ENCODE peak calls at places on chromosome 13, in seven cellular contexts. W is neuronal stem cell, B is IMR-90, G is H1, L is mesendoderm, C is mesenchymal stem cell, K is H9. I is an unnamed sample.

GRCh38 chr13:76845865-76846264 is 40.3 kb downstream of the KCTD12 start:
- DNase-seq in W (no peak), B (no peak), G (no peak), L (no peak), C (no peak), K (no peak), I (no peak)

GRCh38 chr13:77698211-77699058 is 948 bp downstream of the SLAIN1 start:
- DNase-seq in W (peak), B (no peak), G (peak), L (peak), C (peak), K (peak), I (no peak)

GRCh38 chr13:23656637-23657036 is 86.4 kb downstream of the TNFRSF19 start:
- DNase-seq in W (no peak), B (peak), G (no peak), L (no peak), C (no peak), K (no peak), I (no peak)

GRCh38 chr13:98938801-98939200 is 39.1 kb downstream of the DOCK9 start:
- DNase-seq in W (no peak), B (no peak), G (peak), L (peak), C (no peak), K (peak), I (no peak)

GRCh38 chr13:106710267-106710666 is 142.3 kb upstream of the ARGLU1 start:
- DNase-seq in W (no peak), B (no peak), G (no peak), L (no peak), C (no peak), K (no peak), I (no peak)

GRCh38 chr13:99313941-99314340 is 6.7 kb upstream of the GPR183 start:
- DNase-seq in W (no peak), B (no peak), G (no peak), L (no peak), C (no peak), K (no peak), I (no peak)

GRCh38 chr13:37602743-37603381 is 4.3 kb upstream of the POSTN start:
- DNase-seq in W (no peak), B (peak), G (no peak), L (no peak), C (peak), K (no peak), I (no peak)

GRCh38 chr13:31538067-31539042 is 201.0 kb upstream of the RXFP2 start:
- DNase-seq in W (no peak), B (peak), G (no peak), L (peak), C (peak), K (no peak), I (peak)

GRCh38 chr13:37706041-37706440 is 107.5 kb upstream of the POSTN start:
- DNase-seq in W (no peak), B (no peak), G (no peak), L (no peak), C (no peak), K (no peak), I (no peak)

GRCh38 chr13:65264066-65264465 is 1966.1 kb downstream of the PCDH9 start:
- DNase-seq in W (no peak), B (no peak), G (no peak), L (no peak), C (no peak), K (no peak), I (no peak)

GRCh38 chr13:63595811-63596210 is 2180.2 kb upstream of the PCDH20 start:
- DNase-seq in W (no peak), B (no peak), G (no peak), L (no peak), C (no peak), K (no peak), I (peak)

GRCh38 chr13:48977973-48978372 is 2.3 kb downstream of the FNDC3A start:
- DNase-seq in W (no peak), B (peak), G (no peak), L (no peak), C (no peak), K (no peak), I (no peak)

GRCh38 chr13:53357582-53357981 is 329.0 kb downstream of the OLFM4 start:
- DNase-seq in W (no peak), B (no peak), G (no peak), L (no peak), C (no peak), K (no peak), I (no peak)

GRCh38 chr13:20608438-20609020 is 41.6 kb downstream of the IFT88 start:
- DNase-seq in W (no peak), B (no peak), G (no peak), L (no peak), C (no peak), K (no peak), I (no peak)

GRCh38 chr13:33448889-33449288 is 163.3 kb upstream of the STARD13 start:
- DNase-seq in W (no peak), B (no peak), G (no peak), L (no peak), C (no peak), K (no peak), I (no peak)

GRCh38 chr13:112078879-112079526 is 12.1 kb downstream of the SOX1 start:
- DNase-seq in W (no peak), B (no peak), G (no peak), L (no peak), C (no peak), K (peak), I (no peak)

GRCh38 chr13:112260108-112261055 is 115.8 kb upstream of the SPACA7 start:
- DNase-seq in W (no peak), B (no peak), G (no peak), L (no peak), C (no peak), K (no peak), I (no peak)

GRCh38 chr13:110333837-110334236 is 26.8 kb downstream of the COL4A2 start:
- DNase-seq in W (no peak), B (no peak), G (no peak), L (no peak), C (no peak), K (no peak), I (no peak)

GRCh38 chr13:94535231-94535630 is 55.7 kb upstream of the DCT start:
- DNase-seq in W (no peak), B (no peak), G (no peak), L (no peak), C (no peak), K (no peak), I (peak)

GRCh38 chr13:113364933-113365371 is 1.0 kb upstream of the GRTP1 start:
- DNase-seq in W (no peak), B (no peak), G (no peak), L (no peak), C (no peak), K (no peak), I (no peak)

GRCh38 chr13:40420160-40420740 is 246.2 kb downstream of the FOXO1 start:
- DNase-seq in W (no peak), B (no peak), G (no peak), L (peak), C (no peak), K (no peak), I (no peak)

GRCh38 chr13:45196622-45197021 is 4.2 kb downstream of the KCTD4 start:
- DNase-seq in W (no peak), B (peak), G (no peak), L (no peak), C (peak), K (no peak), I (no peak)

GRCh38 chr13:104683789-104684188 is 1617.6 kb upstream of the SLC10A2 start:
- DNase-seq in W (no peak), B (no peak), G (no peak), L (peak), C (no peak), K (no peak), I (no peak)

GRCh38 chr13:106117035-106117434 is 418.4 kb downstream of the EFNB2 start:
- DNase-seq in W (no peak), B (peak), G (no peak), L (no peak), C (no peak), K (no peak), I (peak)

GRCh38 chr13:33132644-33133440 is 116.6 kb downstream of the KL start:
- DNase-seq in W (no peak), B (peak), G (no peak), L (no peak), C (peak), K (no peak), I (no peak)

GRCh38 chr13:113999618-113999910 is 25.7 kb upstream of the C13orf46 start:
- DNase-seq in W (no peak), B (no peak), G (no peak), L (no peak), C (no peak), K (no peak), I (no peak)

GRCh38 chr13:33415822-33416221 is 130.3 kb upstream of the STARD13 start:
- DNase-seq in W (no peak), B (no peak), G (no peak), L (no peak), C (no peak), K (no peak), I (no peak)

GRCh38 chr13:81012031-81012430 is 671.1 kb upstream of the SPRY2 start:
- DNase-seq in W (no peak), B (no peak), G (no peak), L (peak), C (no peak), K (no peak), I (no peak)

GRCh38 chr13:49288458-49288857 is 40.7 kb downstream of the CDADC1 start:
- DNase-seq in W (no peak), B (no peak), G (no peak), L (no peak), C (no peak), K (no peak), I (no peak)

GRCh38 chr13:76968041-76968440 is 19.7 kb downstream of the ACOD1 start:
- DNase-seq in W (no peak), B (no peak), G (no peak), L (peak), C (no peak), K (no peak), I (peak)

GRCh38 chr13:46721054-46721453 is 75.9 kb downstream of the ESD start:
- DNase-seq in W (peak), B (peak), G (no peak), L (peak), C (peak), K (no peak), I (peak)

GRCh38 chr13:25170554-25171107 is 1.5 kb downstream of the AMER2 start:
- DNase-seq in W (no peak), B (no peak), G (peak), L (peak), C (no peak), K (no peak), I (peak)

GRCh38 chr13:113585828-113586355 is 1.3 kb downstream of the TFDP1 start:
- DNase-seq in W (no peak), B (no peak), G (peak), L (no peak), C (no peak), K (no peak), I (no peak)

GRCh38 chr13:59459972-59460371 is 703.8 kb downstream of the DIAPH3 start:
- DNase-seq in W (no peak), B (peak), G (no peak), L (peak), C (no peak), K (no peak), I (peak)
- H2AK5ac ChIP-seq in W (no peak), B (peak), G (no peak), L (no peak), C (no peak), K (no peak), I (no peak)

GRCh38 chr13:51246005-51246404 is 23.8 kb downstream of the FAM124A start:
- DNase-seq in W (no peak), B (no peak), G (no peak), L (no peak), C (no peak), K (no peak), I (no peak)

GRCh38 chr13:51243832-51244231 is 21.6 kb downstream of the FAM124A start:
- DNase-seq in W (no peak), B (no peak), G (peak), L (peak), C (no peak), K (peak), I (no peak)

GRCh38 chr13:51244637-51245405 is 22.6 kb downstream of the FAM124A start:
- DNase-seq in W (no peak), B (no peak), G (peak), L (peak), C (no peak), K (peak), I (no peak)

GRCh38 chr13:51246411-51247298 is 24.5 kb downstream of the FAM124A start:
- DNase-seq in W (no peak), B (no peak), G (peak), L (no peak), C (no peak), K (no peak), I (no peak)

GRCh38 chr13:51245583-51245982 is 23.4 kb downstream of the FAM124A start:
- DNase-seq in W (no peak), B (no peak), G (peak), L (no peak), C (no peak), K (no peak), I (no peak)
- H2AK5ac ChIP-seq in W (no peak), B (no peak), G (no peak), L (no peak), C (no peak), K (no peak), I (no peak)

GRCh38 chr13:50995870-50996269 is 86.3 kb downstream of the RNASEH2B start:
- DNase-seq in W (no peak), B (no peak), G (no peak), L (no peak), C (no peak), K (no peak), I (no peak)
- H2AK5ac ChIP-seq in W (no peak), B (no peak), G (no peak), L (no peak), C (no peak), K (no peak), I (no peak)

GRCh38 chr13:72168126-72168525 is 301.1 kb upstream of the DACH1 start:
- DNase-seq in W (no peak), B (no peak), G (no peak), L (peak), C (no peak), K (no peak), I (no peak)
- H2AK5ac ChIP-seq in W (no peak), B (no peak), G (no peak), L (no peak), C (no peak), K (no peak), I (no peak)

GRCh38 chr13:74978596-74978995 is 503.4 kb downstream of the TBC1D4 start:
- DNase-seq in W (no peak), B (no peak), G (no peak), L (peak), C (no peak), K (no peak), I (no peak)
- H2AK5ac ChIP-seq in W (no peak), B (no peak), G (no peak), L (no peak), C (no peak), K (no peak), I (no peak)

GRCh38 chr13:41548031-41548430 is 90.7 kb downstream of the RGCC start:
- DNase-seq in W (no peak), B (no peak), G (no peak), L (no peak), C (no peak), K (no peak), I (no peak)

GRCh38 chr13:41550239-41550638 is 92.9 kb downstream of the RGCC start:
- DNase-seq in W (no peak), B (no peak), G (peak), L (no peak), C (no peak), K (no peak), I (no peak)

GRCh38 chr13:41547253-41548000 is 90.1 kb downstream of the RGCC start:
- DNase-seq in W (no peak), B (no peak), G (no peak), L (no peak), C (no peak), K (no peak), I (no peak)

GRCh38 chr13:41548870-41549269 is 91.5 kb downstream of the RGCC start:
- DNase-seq in W (no peak), B (no peak), G (no peak), L (no peak), C (no peak), K (no peak), I (peak)

DNA sequence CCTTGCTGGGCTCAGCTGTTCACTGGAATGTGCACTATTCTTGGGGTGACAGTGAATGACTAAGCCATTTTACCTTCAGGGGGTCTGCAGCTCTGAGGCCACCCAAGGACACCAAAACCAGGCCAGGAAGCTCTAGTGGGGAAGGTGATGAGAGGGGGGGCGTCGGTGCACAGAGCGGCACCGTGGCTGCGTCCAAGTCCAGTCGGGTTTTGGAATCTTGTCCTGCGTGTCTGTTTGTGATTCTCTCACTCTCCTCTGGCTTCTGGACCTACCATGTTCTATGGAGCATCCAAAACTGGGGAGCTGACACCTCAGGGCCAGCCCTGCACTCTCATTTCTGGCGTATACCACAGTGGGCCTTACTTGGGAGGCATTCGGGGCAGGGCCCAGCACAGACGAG is 92.1 kb downstream of the RGCC start:
- DNase-seq in W (no peak), B (no peak), G (no peak), L (no peak), C (no peak), K (no peak), I (no peak)
- H2AK5ac ChIP-seq in W (no peak), B (no peak), G (no peak), L (no peak), C (peak), K (no peak), I (no peak)

I was measured in trophoblast cell.